ENCODE peak calls at places on chromosomes 3 and 15, in four cellular contexts. One of them, this sample, is unnamed.

GRCh38 chr3:115040673-115041286 is 106.3 kb downstream of the ZBTB20 start:
- DNase-seq in Daoy: peak; percentile 23
- DNase-seq in colonic mucosa: peak; percentile 27
- DNase-seq in ACHN: peak; percentile 41
- DNase-seq in this sample: peak; percentile 16

GRCh38 chr3:153029350-153029749 is 132.7 kb upstream of the RAP2B start:
- DNase-seq in ACHN: no peak
- DNase-seq in Daoy: peak; percentile 11
- DNase-seq in colonic mucosa: no peak
- DNase-seq in this sample: no peak

GRCh38 chr3:52801839-52802238 is 7.2 kb downstream of the ITIH3 start:
- DNase-seq in Daoy: no peak
- DNase-seq in colonic mucosa: no peak
- DNase-seq in ACHN: no peak
- DNase-seq in this sample: no peak

GRCh38 chr3:133042778-133043177 is 4.6 kb downstream of the TMEM108 start:
- DNase-seq in colonic mucosa: no peak
- DNase-seq in ACHN: no peak
- DNase-seq in Daoy: no peak
- DNase-seq in this sample: no peak

GRCh38 chr3:133540896-133541674 is 32.4 kb upstream of the CDV3 start:
- DNase-seq in Daoy: peak; percentile 87
- DNase-seq in ACHN: peak; percentile 70
- DNase-seq in colonic mucosa: peak; percentile 66
- DNase-seq in this sample: no peak

GRCh38 chr15:38714309-38715072 is 149.9 kb upstream of the RASGRP1 start:
- DNase-seq in colonic mucosa: no peak
- DNase-seq in ACHN: peak; percentile 91
- DNase-seq in Daoy: peak; percentile 91
- DNase-seq in this sample: peak; percentile 99

GRCh38 chr3:152176241-152176640 is 92.5 kb upstream of the MBNL1 start:
- DNase-seq in Daoy: peak; percentile 22
- DNase-seq in ACHN: no peak
- DNase-seq in colonic mucosa: no peak
- DNase-seq in this sample: no peak

GRCh38 chr3:50428007-50428633 is 68.8 kb upstream of the TMEM115 start:
- DNase-seq in ACHN: no peak
- DNase-seq in Daoy: peak; percentile 11
- DNase-seq in colonic mucosa: no peak
- DNase-seq in this sample: no peak

GRCh38 chr3:62558549-62559112 is 185.3 kb upstream of the FEZF2 start:
- DNase-seq in Daoy: peak; percentile 22
- DNase-seq in ACHN: peak; percentile 31
- DNase-seq in colonic mucosa: no peak
- DNase-seq in this sample: no peak

GRCh38 chr15:41730543-41730942 is 43.7 kb upstream of the MAPKBP1 start:
- DNase-seq in colonic mucosa: no peak
- DNase-seq in ACHN: no peak
- DNase-seq in Daoy: no peak
- DNase-seq in this sample: no peak

GRCh38 chr3:139264375-139264774 is 79.4 kb upstream of the MRPS22 start:
- DNase-seq in colonic mucosa: no peak
- DNase-seq in ACHN: no peak
- DNase-seq in Daoy: no peak
- DNase-seq in this sample: no peak

GRCh38 chr15:84781505-84781904 is 33.1 kb downstream of the ZNF592 start:
- DNase-seq in ACHN: no peak
- DNase-seq in colonic mucosa: no peak
- DNase-seq in Daoy: no peak
- DNase-seq in this sample: no peak

GRCh38 chr3:14767245-14767593 is 51.5 kb upstream of the FGD5 start:
- DNase-seq in Daoy: no peak
- DNase-seq in colonic mucosa: no peak
- DNase-seq in ACHN: no peak
- DNase-seq in this sample: no peak

GRCh38 chr3:39101022-39101689 is 6.3 kb downstream of the GORASP1 start:
- DNase-seq in colonic mucosa: peak; percentile 39
- DNase-seq in Daoy: peak; percentile 28
- DNase-seq in ACHN: peak; percentile 52
- DNase-seq in this sample: no peak